ENCODE peak calls at places on chromosomes 5 and 9, in six cellular contexts. I is stimulated activated CD4-positive, alpha-beta T cell treated with anti-CD3 and anti-CD28 coated beads, TNF-alpha, amount 100 ng/mL, for 4 hours; J is neuronal stem cell; O is cardiac fibroblast; R is H54; M is AML-193. H is an unnamed sample.

GRCh38 chr9:70641031-70641430 is 226.6 kb upstream of the KLF9 start:
- DNase-seq in I (no peak), M (no peak), J (no peak), O (no peak), R (no peak), H (no peak)

GRCh38 chr9:71929223-71929622 is 17.8 kb downstream of the C9orf85 start:
- DNase-seq in R (no peak), M (no peak), J (no peak), I (no peak), O (peak; percentile 88), H (no peak)

GRCh38 chr5:130189961-130190360 is 285.7 kb downstream of the CHSY3 start:
- DNase-seq in R (no peak), M (no peak), O (no peak), J (no peak), I (no peak), H (no peak)

GRCh38 chr9:78239506-78239905 is 3.6 kb downstream of the CEP78 start:
- DNase-seq in M (no peak), R (no peak), I (no peak), O (no peak), J (no peak), H (no peak)

GRCh38 chr5:52139888-52140580 is 647.7 kb upstream of the ITGA1 start:
- DNase-seq in R (no peak), J (no peak), M (no peak), O (no peak), I (no peak), H (no peak)

GRCh38 chr9:132739705-132740310 is 69.5 kb downstream of the GTF3C4 start:
- DNase-seq in O (no peak), I (no peak), J (no peak), R (no peak), M (no peak), H (no peak)

GRCh38 chr5:174259691-174260420 is 214.3 kb downstream of the NSG2 start:
- DNase-seq in I (no peak), J (no peak), O (no peak), M (no peak), R (no peak), H (no peak)

GRCh38 chr5:15003511-15003920 is 131.9 kb upstream of the ANKH start:
- DNase-seq in M (peak; percentile 38), O (peak; percentile 86), J (peak; percentile 14), I (no peak), R (peak; percentile 71), H (peak; percentile 73)

H was measured in PC-9.